ENCODE peak calls at places on chromosome 19, in nine cellular contexts. G is brain microvascular endothelial cell, P is cardiac fibroblast, H is tibial artery, I is transverse colon, K is heart right ventricle, N is IMR-90, M is A549, Q is NT2/D1. B is an unnamed sample.

GRCh38 chr19:35090160-35090794 is 25.3 kb upstream of the FXYD3 start:
- DNase-seq in G (peak; percentile 49), P (peak; percentile 78), H (no peak), I (peak; percentile 58), K (peak; percentile 57), N (peak; percentile 53), M (peak; percentile 82), Q (no peak), B (no peak)

GRCh38 chr19:19372656-19373416 is 32.6 kb upstream of the GATAD2A start:
- DNase-seq in G (peak; percentile 37), P (peak; percentile 60), H (no peak), I (peak; percentile 86), K (peak; percentile 80), N (peak; percentile 45), M (peak; percentile 61), Q (no peak), B (peak; percentile 86)

GRCh38 chr19:28737021-28737525 is 475.9 kb downstream of the UQCRFS1 start:
- DNase-seq in G (peak; percentile 24), P (peak; percentile 66), H (no peak), I (no peak), K (no peak), N (peak; percentile 44), M (peak; percentile 35), Q (no peak), B (no peak)

GRCh38 chr19:44824758-44825157 is 15.9 kb downstream of the BCAM start:
- DNase-seq in G (no peak), P (no peak), H (no peak), I (no peak), K (no peak), N (no peak), M (no peak), Q (no peak), B (no peak)

GRCh38 chr19:33406521-33407139 is 33.1 kb downstream of the CEBPG start:
- DNase-seq in G (peak; percentile 57), P (peak; percentile 63), H (peak; percentile 81), I (peak; percentile 82), K (peak; percentile 60), N (peak; percentile 39), M (peak; percentile 76), Q (peak; percentile 63), B (peak; percentile 88)

GRCh38 chr19:39824143-39825092 is 9.5 kb downstream of the DYRK1B start:
- DNase-seq in G (peak; percentile 93), P (peak; percentile 95), H (peak; percentile 94), I (peak; percentile 91), K (peak; percentile 93), N (peak; percentile 91), M (no peak), Q (peak; percentile 88), B (peak; percentile 94)

GRCh38 chr19:41537789-41538188 is 38.2 kb upstream of the CEACAM21 start:
- DNase-seq in G (peak; percentile 36), P (peak; percentile 51), H (no peak), I (no peak), K (no peak), N (peak; percentile 22), M (peak; percentile 52), Q (no peak), B (no peak)

GRCh38 chr19:44643605-44644390 is at the start of gene PVR:
- DNase-seq in G (peak; percentile 61), P (peak; percentile 75), H (peak; percentile 83), I (peak; percentile 75), K (peak; percentile 62), N (peak; percentile 77), M (peak; percentile 91), Q (no peak), B (peak; percentile 89)

GRCh38 chr19:46080561-46080960 is 39.8 kb upstream of the IGFL4 start:
- DNase-seq in G (peak; percentile 98), P (peak; percentile 79), H (no peak), I (no peak), K (no peak), N (peak; percentile 92), M (peak; percentile 65), Q (no peak), B (no peak)

GRCh38 chr19:15616627-15617270 is 1.7 kb downstream of the CYP4F8 start:
- DNase-seq in G (no peak), P (no peak), H (no peak), I (no peak), K (no peak), N (no peak), M (no peak), Q (no peak), B (no peak)

GRCh38 chr19:13637664-13638063 is 126.7 kb upstream of the MRI1 start:
- DNase-seq in G (peak; percentile 16), P (no peak), H (no peak), I (no peak), K (no peak), N (peak; percentile 88), M (no peak), Q (no peak), B (no peak)

GRCh38 chr19:48171584-48172170 is 1.2 kb downstream of the ZSWIM9 start:
- DNase-seq in G (no peak), P (no peak), H (no peak), I (no peak), K (no peak), N (no peak), M (no peak), Q (no peak), B (peak; percentile 77)

GRCh38 chr19:35117017-35117570 is 1.5 kb downstream of the FXYD3 start:
- DNase-seq in G (no peak), P (no peak), H (no peak), I (no peak), K (no peak), N (no peak), M (no peak), Q (no peak), B (no peak)

GRCh38 chr19:29576043-29576442 is 30.0 kb upstream of the POP4 start:
- DNase-seq in G (no peak), P (no peak), H (no peak), I (no peak), K (no peak), N (peak; percentile 10), M (no peak), Q (no peak), B (no peak)

GRCh38 chr19:33280351-33280921 is 21.9 kb downstream of the CEBPA start:
- DNase-seq in G (no peak), P (no peak), H (no peak), I (no peak), K (no peak), N (no peak), M (no peak), Q (no peak), B (no peak)

GRCh38 chr19:3722443-3723109 is 14.4 kb downstream of the TJP3 start:
- DNase-seq in G (no peak), P (no peak), H (no peak), I (peak; percentile 87), K (no peak), N (no peak), M (no peak), Q (no peak), B (no peak)

GRCh38 chr19:3721131-3721899 is 13.1 kb downstream of the TJP3 start:
- DNase-seq in G (peak; percentile 76), P (peak; percentile 90), H (peak; percentile 78), I (peak; percentile 97), K (peak; percentile 78), N (peak; percentile 75), M (peak; percentile 91), Q (peak; percentile 97), B (peak; percentile 96)

GRCh38 chr19:3723110-3723488 is 14.9 kb downstream of the TJP3 start:
- DNase-seq in G (no peak), P (no peak), H (no peak), I (no peak), K (no peak), N (no peak), M (no peak), Q (no peak), B (no peak)

GRCh38 chr19:3720533-3720917 is 12.3 kb downstream of the TJP3 start:
- DNase-seq in G (no peak), P (no peak), H (no peak), I (peak; percentile 93), K (no peak), N (no peak), M (peak; percentile 58), Q (no peak), B (no peak)

DNA sequence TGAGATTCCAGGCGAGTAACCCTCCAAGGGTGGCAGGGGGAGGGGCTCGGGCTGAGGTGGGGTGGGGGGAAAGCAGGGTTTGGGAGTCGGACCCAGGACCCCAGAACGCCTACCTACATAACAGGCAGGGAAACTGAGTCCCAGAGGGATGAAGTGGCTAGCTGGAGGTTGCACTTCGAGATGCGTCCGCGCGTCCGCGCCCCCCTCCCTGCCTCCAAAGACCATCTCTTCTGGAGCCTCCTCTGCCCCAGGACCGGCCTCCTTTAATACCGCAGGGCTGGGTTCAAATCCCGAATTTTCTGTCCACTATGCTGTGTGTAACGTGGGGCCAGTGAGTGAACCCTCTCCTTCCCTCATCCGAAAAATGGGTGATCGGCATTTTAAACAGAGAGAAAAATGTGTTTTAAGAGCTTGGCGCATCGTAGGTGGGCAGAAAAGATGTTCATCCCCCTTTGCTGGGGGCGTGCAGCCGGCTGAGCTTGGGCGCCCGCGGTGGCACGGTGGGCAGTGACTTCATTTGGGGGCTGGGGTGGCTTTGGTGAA is 13.8 kb downstream of the TJP3 start:
- DNase-seq in G (no peak), P (no peak), H (no peak), I (no peak), K (no peak), N (no peak), M (no peak), Q (no peak), B (no peak)
- H3K4me3 ChIP-seq in G (no peak overlapping the region), P (no peak overlapping the region), H (no peak overlapping the region), I (peak overlapping the region; percentile 61), K (peak overlapping the region; percentile 22), N (no peak overlapping the region), M (peak overlapping the region; percentile 38), Q (peak overlapping the region; percentile 60), B (peak overlapping the region; percentile 64)

GRCh38 chr19:2059422-2060201 is 8.6 kb upstream of the MKNK2 start:
- DNase-seq in G (peak; percentile 64), P (peak; percentile 64), H (peak; percentile 93), I (peak; percentile 91), K (no peak), N (peak; percentile 61), M (peak; percentile 93), Q (no peak), B (peak; percentile 96)
- H3K4me3 ChIP-seq in G (no peak overlapping the region), P (peak overlapping the region; percentile 7), H (peak overlapping the region; percentile 74), I (peak overlapping the region; percentile 77), K (peak overlapping the region; percentile 68), N (no peak overlapping the region), M (peak overlapping the region; percentile 50), Q (no peak overlapping the region), B (no peak overlapping the region)

GRCh38 chr19:49851456-49852259 is 699 bp downstream of the PTOV1 start:
- DNase-seq in G (no peak), P (no peak), H (no peak), I (no peak), K (peak; percentile 45), N (no peak), M (no peak), Q (no peak), B (peak; percentile 80)
- H3K4me3 ChIP-seq in G (peak overlapping the region; percentile 81), P (peak overlapping the region; percentile 85), H (peak overlapping the region; percentile 97), I (peak overlapping the region; percentile 79), K (peak overlapping the region; percentile 96), N (peak overlapping the region; percentile 60), M (peak overlapping the region; percentile 89), Q (peak overlapping the region; percentile 69), B (peak overlapping the region; percentile 77)

GRCh38 chr19:52022193-52022592 is 6.0 kb downstream of the ZNF614 start:
- DNase-seq in G (no peak), P (no peak), H (no peak), I (no peak), K (no peak), N (no peak), M (no peak), Q (no peak), B (peak; percentile 65)

DNA sequence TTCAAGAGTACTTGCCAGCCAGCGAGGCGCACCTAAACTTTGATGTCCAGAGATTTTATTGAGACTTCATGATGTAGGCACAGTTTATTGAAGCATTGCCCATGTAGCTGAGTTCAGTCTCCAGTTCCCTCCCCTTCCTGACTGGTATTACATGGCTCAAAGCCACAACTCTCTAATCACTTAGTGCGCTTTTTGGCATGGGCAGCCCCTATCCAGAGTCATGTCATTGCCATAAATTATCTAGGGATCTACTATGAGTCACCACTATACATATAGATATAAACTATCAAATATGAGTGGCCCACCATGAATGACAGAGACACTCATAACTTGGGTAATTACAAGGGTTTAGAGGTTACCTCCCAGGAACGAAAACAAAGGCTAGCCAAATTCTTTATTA is 7.7 kb downstream of the ZNF614 start:
- DNase-seq in G (no peak), P (no peak), H (no peak), I (no peak), K (no peak), N (no peak), M (no peak), Q (no peak), B (no peak)
- H3K4me3 ChIP-seq in G (no peak overlapping the region), P (no peak overlapping the region), H (no peak overlapping the region), I (no peak overlapping the region), K (no peak overlapping the region), N (no peak overlapping the region), M (no peak overlapping the region), Q (no peak overlapping the region), B (peak overlapping the region; percentile 11)

B was measured in kidney.